ENCODE peak calls at places on chromosomes 3 and 15, in seven cellular contexts. Q, S, B, Z, Y, V and A are unnamed samples.

GRCh38 chr3:55609230-55610100 is 122.4 kb upstream of the WNT5A start:
- DNase-seq in V (no peak), Q (no peak), Z (no peak), S (no peak), Y (no peak), B (no peak), A (no peak)

GRCh38 chr3:79019137-79019923 is 748.5 kb downstream of the ROBO1 start:
- DNase-seq in Y (no peak), Q (peak), Z (peak), S (peak), B (no peak), V (peak), A (no peak)

GRCh38 chr3:196322-197153 is at the start of gene CHL1:
- DNase-seq in V (peak), B (no peak), Z (peak), Y (no peak), Q (peak), S (no peak), A (no peak)

GRCh38 chr3:128763967-128764366 is 38.0 kb downstream of the RAB7A start:
- DNase-seq in B (no peak), Q (no peak), S (no peak), Z (no peak), Y (no peak), V (no peak), A (no peak)

GRCh38 chr3:125110876-125111480 is 55.2 kb upstream of the HEG1 start:
- DNase-seq in Z (no peak), B (no peak), Q (no peak), Y (no peak), S (no peak), V (no peak), A (no peak)

GRCh38 chr3:2525968-2526367 is 427.3 kb downstream of the CNTN4 start:
- DNase-seq in Q (no peak), Y (no peak), Z (no peak), V (no peak), B (no peak), S (no peak), A (no peak)

GRCh38 chr15:91385301-91385700 is 285.2 kb downstream of the SV2B start:
- DNase-seq in V (no peak), S (peak), B (no peak), Y (no peak), Q (no peak), Z (peak), A (no peak)

GRCh38 chr3:55162031-55162784 is 234.3 kb upstream of the LRTM1 start:
- DNase-seq in V (peak), B (no peak), S (no peak), Q (no peak), Y (no peak), Z (peak), A (no peak)

GRCh38 chr3:49199244-49199899 is 28.0 kb downstream of the KLHDC8B start:
- DNase-seq in Y (peak), V (peak), Z (peak), S (peak), B (no peak), Q (no peak), A (no peak)

GRCh38 chr3:192481638-192482037 is 245.7 kb downstream of the FGF12 start:
- DNase-seq in B (no peak), Q (no peak), Y (peak), S (no peak), Z (peak), V (no peak), A (no peak)

GRCh38 chr3:16824085-16824696 is 60.6 kb upstream of the PLCL2 start:
- DNase-seq in Q (no peak), Z (no peak), S (no peak), Y (no peak), V (no peak), B (peak), A (peak)

GRCh38 chr15:80367094-80367493 is 37.1 kb upstream of the ARNT2 start:
- DNase-seq in B (no peak), Q (peak), Z (no peak), Y (peak), S (no peak), V (no peak), A (no peak)

GRCh38 chr3:149534671-149535394 is 60.3 kb downstream of the TM4SF4 start:
- DNase-seq in S (no peak), Y (no peak), V (no peak), Z (peak), Q (no peak), B (no peak), A (no peak)

GRCh38 chr3:110413807-110414748 is 657.5 kb upstream of the NECTIN3 start:
- DNase-seq in Y (peak), V (peak), S (no peak), Z (peak), Q (no peak), B (no peak), A (no peak)

GRCh38 chr3:4533489-4534443 is 40.6 kb downstream of the ITPR1 start:
- DNase-seq in S (no peak), Y (peak), B (no peak), Q (no peak), Z (peak), V (peak), A (no peak)

GRCh38 chr3:29978036-29978435 is 628.4 kb upstream of the TGFBR2 start:
- DNase-seq in Q (no peak), S (no peak), V (no peak), B (no peak), Y (no peak), Z (peak), A (no peak)

GRCh38 chr3:79203144-79203519 is 564.7 kb downstream of the ROBO1 start:
- DNase-seq in Q (no peak), S (no peak), B (no peak), Y (no peak), Z (peak), V (no peak), A (no peak)

GRCh38 chr3:123640311-123641083 is 55.6 kb upstream of the HACD2 start:
- DNase-seq in Q (no peak), Z (no peak), S (no peak), V (no peak), Y (no peak), B (no peak), A (no peak)